ENCODE peak calls at places on chromosomes 7 and 10, in five cellular contexts. L is breast epithelium; H is H9; V is neural progenitor cell; D is naive thymus-derived CD4-positive, alpha-beta T cell. T is an unnamed sample. For H3K4me1, the result is how much of the 10 kb centered on the place peaks cover.

GRCh38 chr7:78149787-78150186 is 351.2 kb downstream of the PHTF2 start:
- DNase-seq in L (no peak), H (no peak), V (no peak), D (no peak), T (no peak)

GRCh38 chr7:110507832-110508231 is 583.1 kb upstream of the LRRN3 start:
- DNase-seq in L (no peak), H (no peak), V (no peak), D (no peak), T (peak)

GRCh38 chr7:15280078-15280734 is 281.6 kb downstream of the AGMO start:
- DNase-seq in L (no peak), H (peak), V (no peak), D (no peak), T (no peak)

GRCh38 chr7:20343954-20344353 is 13.3 kb downstream of the ITGB8 start:
- DNase-seq in L (no peak), H (no peak), V (no peak), D (no peak), T (no peak)

GRCh38 chr7:36048141-36048901 is 104.7 kb upstream of the EEPD1 start:
- DNase-seq in L (no peak), H (no peak), V (no peak), D (no peak), T (no peak)

GRCh38 chr7:125573131-125573530 is 643.5 kb upstream of the POT1 start:
- DNase-seq in L (no peak), H (no peak), V (no peak), D (no peak), T (no peak)

GRCh38 chr7:143255564-143255963 is 7.7 kb upstream of the GSTK1 start:
- DNase-seq in L (no peak), H (no peak), V (no peak), D (no peak), T (no peak)

GRCh38 chr7:73549176-73549575 is 8.3 kb downstream of the BCL7B start:
- DNase-seq in L (no peak), H (no peak), V (no peak), D (no peak), T (no peak)

GRCh38 chr7:17234398-17235021 is 63.9 kb upstream of the AHR start:
- DNase-seq in L (no peak), H (no peak), V (no peak), D (peak), T (no peak)

GRCh38 chr7:126803990-126804389 is 448.8 kb downstream of the GRM8 start:
- DNase-seq in L (no peak), H (no peak), V (no peak), D (no peak), T (no peak)

GRCh38 chr10:73653701-73654100 is 2.1 kb downstream of the SYNPO2L start:
- DNase-seq in L (no peak), H (no peak), V (peak), D (no peak), T (no peak)

GRCh38 chr10:132829403-132829802 is 43.5 kb upstream of the NKX6-2 start:
- DNase-seq in L (no peak), H (no peak), V (no peak), D (no peak), T (no peak)

GRCh38 chr7:18308938-18309337 is 186.6 kb upstream of the HDAC9 start:
- DNase-seq in L (no peak), H (no peak), V (no peak), D (no peak), T (no peak)

GRCh38 chr7:156854654-156855053 is 38.3 kb downstream of the LMBR1 start:
- DNase-seq in L (no peak), H (no peak), V (no peak), D (no peak), T (no peak)

GRCh38 chr10:119542990-119543813 is 683 bp upstream of the RGS10 start:
- DNase-seq in L (no peak), H (peak), V (peak), D (peak), T (peak)

GRCh38 chr7:19009241-19009935 is 108.0 kb downstream of the TWIST1 start:
- DNase-seq in L (no peak), H (no peak), V (no peak), D (no peak), T (no peak)

GRCh38 chr7:93895859-93896258 is 5.3 kb upstream of the TFPI2 start:
- DNase-seq in L (no peak), H (no peak), V (no peak), D (no peak), T (no peak)

GRCh38 chr7:43781726-43782607 is 23.5 kb downstream of the BLVRA start:
- DNase-seq in L (no peak), H (no peak), V (no peak), D (no peak), T (no peak)

GRCh38 chr10:64648915-64649314 is 1127.7 kb downstream of the REEP3 start:
- DNase-seq in L (no peak), H (peak), V (peak), D (no peak), T (no peak)

GRCh38 chr7:129790136-129790535 is 162.6 kb downstream of the UBE2H start:
- DNase-seq in L (no peak), H (no peak), V (no peak), D (no peak), T (no peak)

GRCh38 chr10:27207350-27207749 is 33.2 kb downstream of the ACBD5 start:
- DNase-seq in L (no peak), H (no peak), V (no peak), D (no peak), T (no peak)

GRCh38 chr10:113751116-113751728 is at the start of gene PLEKHS1:
- DNase-seq in L (no peak), H (no peak), V (no peak), D (no peak), T (no peak)

GRCh38 chr7:8371742-8372141 is 61.7 kb upstream of the NXPH1 start:
- DNase-seq in L (no peak), H (peak), V (no peak), D (no peak), T (no peak)

GRCh38 chr10:85657478-85658113 is 709.0 kb downstream of the GRID1 start:
- DNase-seq in L (no peak), H (no peak), V (no peak), D (no peak), T (no peak)

GRCh38 chr10:83871486-83872081 is 267.7 kb upstream of the GHITM start:
- DNase-seq in L (peak), H (peak), V (peak), D (peak), T (peak)

GRCh38 chr7:26156454-26157365 is 4.7 kb downstream of the NFE2L3 start:
- DNase-seq in L (no peak), H (no peak), V (no peak), D (peak), T (no peak)

GRCh38 chr7:148503900-148504487 is 86.6 kb upstream of the C7orf33 start:
- DNase-seq in L (no peak), H (no peak), V (peak), D (peak), T (no peak)

GRCh38 chr10:44195120-44196007 is 189.5 kb downstream of the CXCL12 start:
- DNase-seq in L (no peak), H (no peak), V (no peak), D (no peak), T (peak)

GRCh38 chr10:71093531-71093930 is 118.8 kb upstream of the UNC5B start:
- DNase-seq in L (no peak), H (no peak), V (no peak), D (no peak), T (no peak)

GRCh38 chr7:121547341-121548092 is 151.4 kb upstream of the FAM3C start:
- DNase-seq in L (no peak), H (no peak), V (peak), D (peak), T (no peak)

GRCh38 chr10:49751636-49752510 is 10.2 kb downstream of the OGDHL start:
- DNase-seq in L (no peak), H (peak), V (no peak), D (no peak), T (no peak)

GRCh38 chr7:131235489-131236317 is 92.0 kb upstream of the MKLN1 start:
- DNase-seq in L (no peak), H (no peak), V (no peak), D (peak), T (no peak)

GRCh38 chr7:131753620-131754222 is 197.3 kb upstream of the PODXL start:
- DNase-seq in L (no peak), H (peak), V (peak), D (no peak), T (no peak)

GRCh38 chr7:106071999-106072714 is 40.0 kb downstream of the SYPL1 start:
- DNase-seq in L (no peak), H (no peak), V (no peak), D (no peak), T (no peak)

GRCh38 chr7:44978511-44979366 is at the start of gene MYO1G:
- DNase-seq in L (no peak), H (no peak), V (no peak), D (peak), T (no peak)

GRCh38 chr10:77505431-77506334 is 131.9 kb downstream of the KCNMA1 start:
- DNase-seq in L (no peak), H (no peak), V (no peak), D (no peak), T (no peak)
- H3K4me1 ChIP-seq in L (under half), H (under half), V (under half), D (under half), T (under half)

GRCh38 chr7:150663802-150664494 is 21.6 kb upstream of the GIMAP2 start:
- DNase-seq in L (no peak), H (no peak), V (no peak), D (peak), T (no peak)
- H3K4me1 ChIP-seq in L (under half), H (under half), V (under half), D (half or more), T (under half)

GRCh38 chr10:58266826-58267712 is 625 bp downstream of the IPMK start:
- DNase-seq in L (peak), H (peak), V (peak), D (peak), T (peak)

GRCh38 chr10:58266003-58266825 is 1.5 kb downstream of the IPMK start:
- DNase-seq in L (no peak), H (no peak), V (peak), D (peak), T (no peak)

GRCh38 chr10:58268946-58269831 is at the start of gene CISD1:
- DNase-seq in L (peak), H (peak), V (peak), D (peak), T (peak)

GRCh38 chr10:58267713-58268453 is at the start of gene IPMK:
- DNase-seq in L (peak), H (peak), V (peak), D (peak), T (peak)

GRCh38 chr10:58268454-58268945 is 462 bp upstream of the CISD1 start:
- DNase-seq in L (no peak), H (no peak), V (no peak), D (no peak), T (no peak)
- H3K4me1 ChIP-seq in L (under half), H (under half), V (under half), D (under half), T (under half)

DNA sequence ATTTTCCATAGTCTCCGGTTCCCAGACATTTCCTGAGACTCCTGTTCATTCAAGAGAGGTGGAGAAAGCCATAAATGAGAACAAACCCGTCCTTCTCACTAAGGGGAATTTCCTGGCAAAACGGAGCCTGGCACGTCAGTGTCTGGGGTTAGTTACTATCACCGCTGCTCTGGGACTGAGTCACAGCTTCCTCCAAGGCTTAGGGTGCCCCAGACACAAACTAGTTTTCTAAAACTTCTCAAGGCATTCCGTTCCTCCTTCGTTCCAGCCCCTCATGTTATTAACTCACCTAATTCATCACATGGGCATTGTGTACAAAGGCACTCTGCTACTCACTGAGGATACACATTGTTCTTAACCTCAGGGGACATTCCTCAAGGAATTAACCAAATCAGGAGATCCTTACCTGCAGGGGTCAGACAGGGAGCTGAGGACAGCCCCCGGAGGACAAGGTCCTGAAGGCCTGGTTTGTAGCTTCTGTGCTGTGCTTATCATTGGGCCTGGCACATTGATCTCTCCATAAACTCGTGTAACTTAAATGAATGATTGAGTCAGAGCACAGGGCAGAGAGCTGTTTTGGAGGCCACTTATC is 103.0 kb upstream of the KLF6 start:
- DNase-seq in L (no peak), H (peak), V (peak), D (no peak), T (no peak)
- H3K4me1 ChIP-seq in L (under half), H (under half), V (under half), D (under half), T (under half)

GRCh38 chr10:121772890-121773289 is 154.9 kb downstream of the ATE1 start:
- DNase-seq in L (no peak), H (no peak), V (peak), D (no peak), T (no peak)
- H3K4me1 ChIP-seq in L (under half), H (under half), V (under half), D (under half), T (under half)

DNA sequence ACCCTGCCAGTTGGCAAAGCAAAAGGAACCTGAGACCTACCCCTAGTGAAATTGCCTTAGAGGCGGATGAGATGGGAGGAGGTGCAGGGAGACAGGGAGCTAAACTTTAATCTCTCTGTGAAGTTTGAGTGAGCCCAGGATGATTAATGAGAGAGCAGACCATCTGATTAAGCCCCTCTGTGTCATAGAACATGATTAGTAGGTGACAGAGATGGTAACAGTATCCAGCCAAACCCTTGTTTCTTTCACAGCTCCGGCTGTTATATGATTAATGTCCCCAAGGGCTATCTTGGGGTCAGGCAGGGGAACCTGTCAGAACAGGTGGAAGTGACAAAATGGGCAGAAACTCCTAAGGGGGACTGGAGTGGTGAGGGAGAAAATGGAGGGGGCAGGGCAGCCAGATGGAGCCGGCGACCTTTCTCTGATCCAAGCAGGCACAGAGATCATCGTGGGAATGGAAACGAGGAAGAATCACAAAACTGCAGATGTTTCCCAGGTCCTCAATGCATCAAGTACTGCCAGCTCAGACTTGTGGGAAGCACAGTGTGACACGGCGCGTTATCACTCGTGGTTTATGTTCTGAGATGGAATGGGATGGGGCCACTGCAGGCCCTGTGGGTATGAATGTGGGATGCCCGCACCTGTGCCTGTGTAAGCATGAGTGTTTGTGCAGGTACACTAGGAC is 684.2 kb downstream of the LRMDA start:
- DNase-seq in L (no peak), H (no peak), V (no peak), D (no peak), T (no peak)
- H3K4me1 ChIP-seq in L (under half), H (under half), V (under half), D (under half), T (under half)

GRCh38 chr7:1740214-1740613 is 70.1 kb downstream of the ELFN1 start:
- DNase-seq in L (no peak), H (no peak), V (no peak), D (no peak), T (no peak)

GRCh38 chr7:1737956-1738355 is 67.9 kb downstream of the ELFN1 start:
- DNase-seq in L (no peak), H (no peak), V (no peak), D (no peak), T (peak)

GRCh38 chr7:1738511-1738910 is 68.4 kb downstream of the ELFN1 start:
- DNase-seq in L (no peak), H (no peak), V (no peak), D (no peak), T (no peak)

GRCh38 chr7:1739593-1739992 is 69.5 kb downstream of the ELFN1 start:
- DNase-seq in L (no peak), H (no peak), V (no peak), D (no peak), T (peak)

DNA sequence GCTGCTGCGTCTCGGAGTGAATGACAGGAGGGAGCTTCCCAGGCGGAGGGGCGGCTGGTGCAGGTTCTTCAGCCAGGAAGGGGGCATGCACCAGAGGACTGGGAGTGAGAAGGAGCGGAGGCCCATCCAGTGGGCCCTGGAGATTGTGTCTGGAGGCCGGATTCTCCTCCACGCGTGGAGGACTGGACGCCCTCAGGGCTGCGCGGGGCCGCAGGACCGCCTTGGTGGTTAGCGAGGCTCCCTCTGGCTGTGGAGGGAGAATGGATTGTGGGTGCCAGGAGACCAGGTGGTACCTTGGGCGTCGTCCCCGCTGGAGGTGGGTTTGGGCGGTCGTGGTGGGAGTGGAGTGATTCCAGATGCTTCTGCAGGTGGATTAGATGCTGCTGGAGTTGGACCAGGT is 68.9 kb downstream of the ELFN1 start:
- DNase-seq in L (no peak), H (no peak), V (no peak), D (no peak), T (no peak)
- H3K4me1 ChIP-seq in L (under half), H (under half), V (under half), D (under half), T (under half)

GRCh38 chr10:102326031-102326430 is 69.5 kb upstream of the NFKB2 start:
- DNase-seq in L (no peak), H (no peak), V (no peak), D (no peak), T (no peak)
- H3K4me1 ChIP-seq in L (under half), H (under half), V (half or more), D (under half), T (under half)

GRCh38 chr10:62083413-62083794 is 181.9 kb downstream of the ARID5B start:
- DNase-seq in L (no peak), H (no peak), V (no peak), D (peak), T (no peak)
- H3K4me1 ChIP-seq in L (under half), H (under half), V (under half), D (under half), T (under half)

T was measured in pancreas.